ENCODE peak calls at places on chromosomes 7 and 10, in eight cellular contexts. B is stimulated activated CD4-positive, alpha-beta T cell treated with anti-CD3 and anti-CD28 coated beads, Interleukin-2, amount 100 ng/mL, for 48 hours; W is uterus; O is Daoy; T is ascending aorta; Y is CD4-positive, alpha-beta T cell; U is NCI-H1105; P is astrocyte of the spinal cord. F is an unnamed sample.

GRCh38 chr10:125768217-125768616 is 7.4 kb downstream of the MMP21 start:
- DNase-seq in B (no peak), W (no peak), O (no peak), T (no peak), Y (no peak), U (no peak), P (peak), F (no peak)

GRCh38 chr7:98870071-98870651 is 347 bp upstream of the TMEM130 start:
- DNase-seq in B (peak), W (peak), O (peak), T (no peak), Y (peak), U (peak), P (no peak), F (no peak)

GRCh38 chr10:15201589-15202300 is 33.3 kb upstream of the NMT2 start:
- DNase-seq in B (no peak), W (no peak), O (peak), T (no peak), Y (no peak), U (no peak), P (peak), F (peak)

GRCh38 chr7:155644178-155644970 is at the start of gene RBM33:
- DNase-seq in B (peak), W (peak), O (peak), T (no peak), Y (peak), U (peak), P (peak), F (peak)

GRCh38 chr7:16509829-16510228 is 16.8 kb upstream of the LRRC72 start:
- DNase-seq in B (no peak), W (no peak), O (no peak), T (no peak), Y (no peak), U (no peak), P (no peak), F (peak)

GRCh38 chr7:26777383-26777782 is 87.0 kb downstream of the SKAP2 start:
- DNase-seq in B (no peak), W (no peak), O (no peak), T (no peak), Y (no peak), U (no peak), P (no peak), F (no peak)

GRCh38 chr7:43600046-43600445 is 17.1 kb downstream of the STK17A start:
- DNase-seq in B (no peak), W (no peak), O (no peak), T (no peak), Y (no peak), U (no peak), P (no peak), F (no peak)

GRCh38 chr10:132861884-132862461 is 76.0 kb upstream of the NKX6-2 start:
- DNase-seq in B (no peak), W (peak), O (no peak), T (no peak), Y (no peak), U (no peak), P (no peak), F (no peak)

GRCh38 chr10:103197177-103197576 is 4.1 kb upstream of the NT5C2 start:
- DNase-seq in B (peak), W (no peak), O (peak), T (peak), Y (no peak), U (no peak), P (peak), F (peak)

GRCh38 chr7:102914585-102914984 is 1.8 kb downstream of the LRRC17 start:
- DNase-seq in B (no peak), W (peak), O (peak), T (peak), Y (no peak), U (no peak), P (peak), F (no peak)

GRCh38 chr10:124601016-124601415 is 139.4 kb downstream of the LHPP start:
- DNase-seq in B (no peak), W (no peak), O (no peak), T (no peak), Y (no peak), U (no peak), P (no peak), F (no peak)

GRCh38 chr10:69729326-69730048 is 72.2 kb upstream of the COL13A1 start:
- DNase-seq in B (no peak), W (no peak), O (no peak), T (no peak), Y (no peak), U (no peak), P (no peak), F (no peak)